ENCODE peak calls at places on chromosomes 12 and 14, in six cellular contexts. I is GM20000, F is endodermal cell, J is HEK293T, P is HFF-Myc, Q is HuH-7. L is an unnamed sample.

GRCh38 chr14:73773441-73774243 is 59.5 kb upstream of the PNMA1 start:
- DNase-seq in Q (no peak), I (no peak), P (no peak), J (no peak), F (peak; percentile 36), L (no peak)

GRCh38 chr12:11991604-11992003 is 79.1 kb upstream of the BCL2L14 start:
- DNase-seq in P (no peak), I (no peak), Q (no peak), F (no peak), J (no peak), L (no peak)

GRCh38 chr14:65840786-65841185 is 428.3 kb downstream of the FUT8 start:
- DNase-seq in F (no peak), P (no peak), I (no peak), J (no peak), Q (no peak), L (no peak)

GRCh38 chr14:88380405-88380804 is 5.1 kb upstream of the SPATA7 start:
- DNase-seq in P (no peak), J (no peak), Q (no peak), F (peak; percentile 40), I (peak; percentile 12), L (no peak)

GRCh38 chr14:89190779-89191513 is 226.1 kb downstream of the FOXN3 start:
- DNase-seq in P (no peak), F (no peak), I (no peak), J (no peak), Q (no peak), L (no peak)

GRCh38 chr14:99215277-99215676 is 56.7 kb downstream of the BCL11B start:
- DNase-seq in I (no peak), F (no peak), P (peak; percentile 85), Q (no peak), J (no peak), L (no peak)

GRCh38 chr12:93174048-93174447 is 203.7 kb upstream of the NUDT4 start:
- DNase-seq in P (no peak), J (no peak), F (no peak), Q (no peak), I (no peak), L (no peak)

GRCh38 chr12:50520808-50521207 is 16.0 kb downstream of the DIP2B start:
- DNase-seq in I (no peak), F (no peak), Q (no peak), P (no peak), J (no peak), L (no peak)

GRCh38 chr14:73263606-73264005 is 26.3 kb downstream of the PAPLN start:
- DNase-seq in J (no peak), F (no peak), Q (no peak), I (no peak), P (no peak), L (no peak)

GRCh38 chr12:25495336-25496097 is 57.6 kb downstream of the LMNTD1 start:
- DNase-seq in J (no peak), F (peak; percentile 58), P (peak; percentile 88), Q (peak; percentile 30), I (no peak), L (no peak)

GRCh38 chr12:125346361-125346760 is 281.1 kb downstream of the AACS start:
- DNase-seq in P (no peak), I (no peak), Q (no peak), F (peak; percentile 58), J (no peak), L (no peak)

GRCh38 chr14:52271538-52271937 is 4.0 kb downstream of the PTGDR start:
- DNase-seq in P (no peak), I (no peak), J (no peak), F (no peak), Q (no peak), L (no peak)

GRCh38 chr12:111597731-111598636 is 1.1 kb downstream of the ATXN2 start:
- DNase-seq in Q (peak; percentile 57), P (no peak), I (peak; percentile 63), J (peak; percentile 44), F (peak; percentile 82), L (peak; percentile 9)

GRCh38 chr12:55671746-55672145 is 35.1 kb downstream of the OR10P1 start:
- DNase-seq in P (no peak), F (peak; percentile 27), J (no peak), I (no peak), Q (no peak), L (no peak)

GRCh38 chr14:26323781-26324363 is 274.0 kb downstream of the NOVA1 start:
- DNase-seq in I (no peak), J (no peak), P (no peak), F (no peak), Q (no peak), L (no peak)

GRCh38 chr12:19799216-19799615 is 359.9 kb downstream of the AEBP2 start:
- DNase-seq in Q (no peak), I (no peak), F (no peak), J (no peak), P (no peak), L (no peak)

GRCh38 chr12:1552978-1553471 is 41.4 kb downstream of the FBXL14 start:
- DNase-seq in J (no peak), Q (no peak), P (peak; percentile 92), I (no peak), F (peak; percentile 22), L (no peak)

GRCh38 chr12:116414891-116415290 is 137.4 kb upstream of the MED13L start:
- DNase-seq in I (no peak), F (no peak), Q (no peak), J (no peak), P (no peak), L (no peak)

GRCh38 chr12:51828951-51829581 is 19.5 kb downstream of the FIGNL2 start:
- DNase-seq in I (no peak), P (no peak), Q (no peak), F (peak; percentile 81), J (no peak), L (no peak)

GRCh38 chr12:57837779-57838562 is 8.6 kb downstream of the CTDSP2 start:
- DNase-seq in P (peak; percentile 42), J (no peak), F (peak; percentile 82), I (no peak), Q (no peak), L (no peak)

GRCh38 chr12:95623554-95624170 is 72.4 kb upstream of the USP44 start:
- DNase-seq in P (no peak), I (peak; percentile 53), Q (peak; percentile 66), J (peak; percentile 80), F (peak; percentile 98), L (peak; percentile 7)

GRCh38 chr12:106058256-106059182 is 80.2 kb downstream of the NUAK1 start:
- DNase-seq in P (no peak), Q (no peak), F (no peak), J (no peak), I (no peak), L (no peak)

GRCh38 chr14:62031504-62031903 is 269.3 kb downstream of the SNAPC1 start:
- DNase-seq in P (no peak), F (no peak), I (no peak), Q (no peak), J (no peak), L (no peak)

GRCh38 chr14:105249175-105250007 is 1.1 kb downstream of the BTBD6 start:
- DNase-seq in I (no peak), Q (peak; percentile 47), P (no peak), J (peak; percentile 35), F (peak; percentile 73), L (no peak)

GRCh38 chr14:64421166-64421565 is 33.0 kb downstream of the MTHFD1 start:
- DNase-seq in J (no peak), P (peak; percentile 50), F (no peak), Q (no peak), I (no peak), L (no peak)

GRCh38 chr14:52117433-52117832 is 48.6 kb upstream of the NID2 start:
- DNase-seq in Q (no peak), P (no peak), J (no peak), I (no peak), F (no peak), L (no peak)

L was measured in activated T-helper 9 cell treated with anti-CD3 and anti-CD28 coated beads, Interleukin-2, amount 50 U/mL, for 16 hours.